ENCODE peak calls at places on chromosome 21, in seven cellular contexts. I, P, R, G, O, K and N are unnamed samples.

GRCh38 chr21:42633858-42634257 is 19.6 kb upstream of the PDE9A start:
- DNase-seq in O (no peak), K (no peak), G (no peak), P (peak), I (no peak), R (no peak), N (no peak)

GRCh38 chr21:37208056-37208705 is 59.0 kb downstream of the VPS26C start:
- DNase-seq in O (no peak), K (no peak), I (peak), R (peak), G (no peak), P (peak), N (no peak)

GRCh38 chr21:28636988-28637691 is 355.5 kb downstream of the LTN1 start:
- DNase-seq in G (no peak), K (no peak), P (no peak), I (no peak), O (no peak), R (peak), N (peak)

GRCh38 chr21:28521932-28522826 is 470.5 kb downstream of the LTN1 start:
- DNase-seq in I (no peak), R (no peak), K (no peak), G (no peak), P (no peak), O (peak), N (no peak)

GRCh38 chr21:27534211-27534610 is 567.3 kb upstream of the ADAMTS5 start:
- DNase-seq in G (no peak), R (no peak), P (no peak), O (no peak), I (no peak), K (no peak), N (no peak)

GRCh38 chr21:45768011-45768740 is 124.7 kb downstream of the PCBP3 start:
- DNase-seq in O (no peak), G (no peak), K (no peak), R (peak), P (no peak), I (no peak), N (no peak)

GRCh38 chr21:28100366-28100765 is 892.3 kb downstream of the LTN1 start:
- DNase-seq in P (no peak), I (no peak), K (no peak), G (no peak), O (no peak), R (no peak), N (no peak)

GRCh38 chr21:35291963-35292627 is 243.0 kb upstream of the RUNX1 start:
- DNase-seq in R (no peak), P (no peak), G (no peak), O (no peak), I (no peak), K (no peak), N (no peak)

GRCh38 chr21:25573409-25574206 is 33.7 kb downstream of the MRPL39 start:
- DNase-seq in O (no peak), I (no peak), P (peak), G (peak), R (peak), K (peak), N (peak)

GRCh38 chr21:26686278-26686677 is 113.2 kb upstream of the CYYR1 start:
- DNase-seq in P (peak), G (peak), I (no peak), K (no peak), O (peak), R (peak), N (peak)

GRCh38 chr21:41283211-41283818 is 33.3 kb upstream of the FAM3B start:
- DNase-seq in O (peak), G (peak), K (peak), I (peak), P (peak), R (peak), N (peak)

GRCh38 chr21:45456014-45456835 is 51.3 kb downstream of the COL18A1 start:
- DNase-seq in O (no peak), K (no peak), I (no peak), G (no peak), P (no peak), R (no peak), N (no peak)

GRCh38 chr21:45301521-45302081 is 13.9 kb upstream of the POFUT2 start:
- DNase-seq in P (no peak), G (no peak), K (no peak), O (no peak), R (no peak), I (no peak), N (no peak)

GRCh38 chr21:43348801-43349261 is 78.1 kb downstream of the SIK1 start:
- DNase-seq in G (no peak), O (no peak), K (no peak), R (no peak), I (no peak), P (no peak), N (no peak)

GRCh38 chr21:34968414-34969333 is 80.4 kb downstream of the RUNX1 start:
- DNase-seq in R (peak), K (no peak), O (no peak), I (no peak), P (no peak), G (no peak), N (no peak)

GRCh38 chr21:18840239-18840638 is 436.7 kb upstream of the TMPRSS15 start:
- DNase-seq in G (peak), I (no peak), P (no peak), R (no peak), K (no peak), O (peak), N (no peak)

GRCh38 chr21:41170442-41170841 is 2.5 kb downstream of the BACE2 start:
- DNase-seq in G (no peak), P (peak), I (no peak), R (no peak), O (peak), K (no peak), N (peak)

GRCh38 chr21:41477641-41478318 is 30.2 kb downstream of the TMPRSS2 start:
- DNase-seq in O (peak), R (no peak), G (no peak), I (peak), P (no peak), K (no peak), N (peak)

GRCh38 chr21:16280731-16281130 is 550.9 kb downstream of the USP25 start:
- DNase-seq in R (no peak), G (peak), P (no peak), K (no peak), O (no peak), I (no peak), N (no peak)

GRCh38 chr21:33801424-33802405 is 113.9 kb downstream of the ATP5PO start:
- DNase-seq in K (no peak), P (no peak), O (peak), G (no peak), I (peak), R (no peak), N (peak)

GRCh38 chr21:31803039-31804007 is 69.5 kb upstream of the HUNK start:
- DNase-seq in P (no peak), R (no peak), I (no peak), O (no peak), G (no peak), K (no peak), N (no peak)

GRCh38 chr21:26966978-26967913 is at the start of gene ADAMTS5:
- DNase-seq in P (no peak), R (no peak), I (no peak), O (peak), K (no peak), G (no peak), N (peak)

GRCh38 chr21:17498586-17498985 is 14.3 kb upstream of the CXADR start:
- DNase-seq in O (no peak), P (no peak), R (no peak), I (no peak), G (no peak), K (no peak), N (no peak)

GRCh38 chr21:38848187-38848609 is 42.5 kb downstream of the ETS2 start:
- DNase-seq in K (no peak), R (no peak), P (no peak), I (no peak), G (no peak), O (no peak), N (no peak)

GRCh38 chr21:45403825-45404725 is 890 bp upstream of the COL18A1 start:
- DNase-seq in G (no peak), R (no peak), K (no peak), O (peak), P (no peak), I (no peak), N (peak)

GRCh38 chr21:35204850-35205564 is 155.9 kb upstream of the RUNX1 start:
- DNase-seq in P (no peak), O (no peak), I (no peak), K (no peak), R (peak), G (no peak), N (no peak)

GRCh38 chr21:26490771-26491170 is 82.3 kb downstream of the CYYR1 start:
- DNase-seq in P (no peak), K (no peak), R (no peak), I (no peak), G (peak), O (peak), N (no peak)

GRCh38 chr21:14545906-14546480 is at the start of gene SAMSN1:
- DNase-seq in K (peak), I (no peak), R (peak), P (peak), G (no peak), O (no peak), N (no peak)

GRCh38 chr21:24895885-24896734 is 711.2 kb downstream of the MRPL39 start:
- DNase-seq in K (no peak), G (peak), P (no peak), R (no peak), O (no peak), I (no peak), N (no peak)